ENCODE peak calls at places on chromosomes 16 and 17, in nine cellular contexts. One of them, this sample, is unnamed. For H3K4me1 and H3K27me3, the result is how much of the 10 kb centered on the place peaks cover.

GRCh38 chr16:87924937-87925670 is 11.2 kb downstream of the CA5A start:
- DNase-seq in ovary: no peak
- DNase-seq in CD8-positive, alpha-beta memory T cell: no peak
- DNase-seq in hepatocyte: no peak
- DNase-seq in HAP-1: no peak
- DNase-seq in thoracic aorta: no peak
- DNase-seq in CD4-positive, CD25-positive, alpha-beta regulatory T cell: no peak
- DNase-seq in ascending aorta: no peak
- DNase-seq in fibroblast of lung: no peak
- DNase-seq in this sample: no peak

GRCh38 chr16:11542069-11542775 is 44.5 kb downstream of the LITAF start:
- DNase-seq in ovary: no peak
- DNase-seq in CD8-positive, alpha-beta memory T cell: no peak
- DNase-seq in hepatocyte: no peak
- DNase-seq in HAP-1: no peak
- DNase-seq in thoracic aorta: no peak
- DNase-seq in CD4-positive, CD25-positive, alpha-beta regulatory T cell: no peak
- DNase-seq in ascending aorta: no peak
- DNase-seq in fibroblast of lung: no peak
- DNase-seq in this sample: no peak

GRCh38 chr17:33055171-33055611 is 63.5 kb downstream of the SPACA3 start:
- DNase-seq in ovary: no peak
- DNase-seq in CD8-positive, alpha-beta memory T cell: no peak
- DNase-seq in hepatocyte: no peak
- DNase-seq in HAP-1: no peak
- DNase-seq in thoracic aorta: no peak
- DNase-seq in CD4-positive, CD25-positive, alpha-beta regulatory T cell: no peak
- DNase-seq in ascending aorta: no peak
- DNase-seq in fibroblast of lung: peak
- DNase-seq in this sample: no peak

GRCh38 chr16:46748775-46749705 is 896 bp upstream of the MYLK3 start:
- DNase-seq in ovary: no peak
- DNase-seq in CD8-positive, alpha-beta memory T cell: no peak
- DNase-seq in hepatocyte: peak
- DNase-seq in HAP-1: no peak
- DNase-seq in thoracic aorta: no peak
- DNase-seq in CD4-positive, CD25-positive, alpha-beta regulatory T cell: no peak
- DNase-seq in ascending aorta: no peak
- DNase-seq in fibroblast of lung: no peak
- DNase-seq in this sample: no peak

GRCh38 chr17:67680445-67681224 is 37.1 kb upstream of the NOL11 start:
- DNase-seq in ovary: no peak
- DNase-seq in CD8-positive, alpha-beta memory T cell: no peak
- DNase-seq in hepatocyte: no peak
- DNase-seq in HAP-1: no peak
- DNase-seq in thoracic aorta: no peak
- DNase-seq in CD4-positive, CD25-positive, alpha-beta regulatory T cell: no peak
- DNase-seq in ascending aorta: no peak
- DNase-seq in fibroblast of lung: no peak
- DNase-seq in this sample: no peak

GRCh38 chr17:40536731-40537171 is 28.5 kb downstream of the CCR7 start:
- DNase-seq in ovary: peak
- DNase-seq in CD8-positive, alpha-beta memory T cell: no peak
- DNase-seq in hepatocyte: no peak
- DNase-seq in HAP-1: no peak
- DNase-seq in thoracic aorta: no peak
- DNase-seq in CD4-positive, CD25-positive, alpha-beta regulatory T cell: no peak
- DNase-seq in ascending aorta: no peak
- DNase-seq in fibroblast of lung: peak
- DNase-seq in this sample: peak

GRCh38 chr16:11597737-11598136 is 11.0 kb upstream of the LITAF start:
- DNase-seq in ovary: peak
- DNase-seq in CD8-positive, alpha-beta memory T cell: peak
- DNase-seq in hepatocyte: peak
- DNase-seq in HAP-1: no peak
- DNase-seq in thoracic aorta: no peak
- DNase-seq in CD4-positive, CD25-positive, alpha-beta regulatory T cell: no peak
- DNase-seq in ascending aorta: no peak
- DNase-seq in fibroblast of lung: no peak
- DNase-seq in this sample: no peak

GRCh38 chr16:86576591-86577313 is 1.6 kb upstream of the FOXL1 start:
- DNase-seq in ovary: no peak
- DNase-seq in CD8-positive, alpha-beta memory T cell: no peak
- DNase-seq in hepatocyte: no peak
- DNase-seq in HAP-1: no peak
- DNase-seq in thoracic aorta: no peak
- DNase-seq in CD4-positive, CD25-positive, alpha-beta regulatory T cell: no peak
- DNase-seq in ascending aorta: no peak
- DNase-seq in fibroblast of lung: peak
- DNase-seq in this sample: no peak

GRCh38 chr17:29156781-29157180 is 23.4 kb downstream of the MYO18A start:
- DNase-seq in ovary: no peak
- DNase-seq in CD8-positive, alpha-beta memory T cell: no peak
- DNase-seq in hepatocyte: peak
- DNase-seq in HAP-1: no peak
- DNase-seq in thoracic aorta: no peak
- DNase-seq in CD4-positive, CD25-positive, alpha-beta regulatory T cell: no peak
- DNase-seq in ascending aorta: no peak
- DNase-seq in fibroblast of lung: no peak
- DNase-seq in this sample: no peak

GRCh38 chr17:29155235-29155965 is 24.8 kb downstream of the MYO18A start:
- DNase-seq in ovary: no peak
- DNase-seq in CD8-positive, alpha-beta memory T cell: peak
- DNase-seq in hepatocyte: peak
- DNase-seq in HAP-1: no peak
- DNase-seq in thoracic aorta: no peak
- DNase-seq in CD4-positive, CD25-positive, alpha-beta regulatory T cell: peak
- DNase-seq in ascending aorta: no peak
- DNase-seq in fibroblast of lung: peak
- DNase-seq in this sample: peak

GRCh38 chr17:29155966-29156338 is 24.2 kb downstream of the MYO18A start:
- DNase-seq in ovary: no peak
- DNase-seq in CD8-positive, alpha-beta memory T cell: no peak
- DNase-seq in hepatocyte: no peak
- DNase-seq in HAP-1: no peak
- DNase-seq in thoracic aorta: no peak
- DNase-seq in CD4-positive, CD25-positive, alpha-beta regulatory T cell: no peak
- DNase-seq in ascending aorta: no peak
- DNase-seq in fibroblast of lung: peak
- DNase-seq in this sample: no peak

GRCh38 chr17:29157310-29157709 is 22.9 kb downstream of the MYO18A start:
- DNase-seq in ovary: no peak
- DNase-seq in CD8-positive, alpha-beta memory T cell: no peak
- DNase-seq in hepatocyte: no peak
- DNase-seq in HAP-1: no peak
- DNase-seq in thoracic aorta: no peak
- DNase-seq in CD4-positive, CD25-positive, alpha-beta regulatory T cell: no peak
- DNase-seq in ascending aorta: no peak
- DNase-seq in fibroblast of lung: no peak
- DNase-seq in this sample: no peak

DNA sequence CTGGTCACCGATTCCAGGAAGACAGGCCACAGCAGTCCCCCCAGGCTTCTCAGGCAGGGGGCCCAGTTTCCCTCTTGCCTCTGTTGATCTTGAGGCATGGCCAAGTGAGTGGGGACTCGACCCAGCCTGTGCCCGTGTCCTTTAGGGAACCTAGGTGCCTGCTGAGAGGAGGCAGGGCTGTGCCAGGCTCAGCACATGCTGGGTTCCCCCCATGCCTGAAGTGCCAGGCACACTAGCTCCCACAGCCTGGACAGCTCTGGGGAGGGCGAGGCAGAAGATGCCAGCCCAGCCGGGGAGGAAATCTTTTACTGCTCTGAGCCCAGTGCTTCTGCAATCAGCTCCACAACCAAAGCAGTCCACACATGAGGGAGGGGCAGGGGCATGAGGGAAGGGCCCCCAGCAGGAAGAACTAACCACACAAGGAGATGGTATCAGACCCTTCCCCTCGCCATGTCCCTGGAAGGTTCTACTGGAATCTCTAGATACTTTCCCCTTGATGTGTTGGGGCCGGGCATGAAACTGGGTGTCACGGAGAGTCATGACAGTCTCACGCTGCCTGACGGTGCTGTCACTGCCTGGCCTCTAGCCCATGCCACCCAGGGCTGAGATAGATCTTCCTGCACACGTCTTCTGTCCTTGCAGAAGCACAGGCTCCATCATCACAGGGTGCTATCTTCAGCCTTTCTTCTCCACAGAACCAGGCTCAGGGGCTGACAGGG is 25.5 kb downstream of the MYO18A start:
- DNase-seq in ovary: no peak
- DNase-seq in CD8-positive, alpha-beta memory T cell: no peak
- DNase-seq in hepatocyte: no peak
- DNase-seq in HAP-1: no peak
- DNase-seq in thoracic aorta: no peak
- DNase-seq in CD4-positive, CD25-positive, alpha-beta regulatory T cell: no peak
- DNase-seq in ascending aorta: no peak
- DNase-seq in fibroblast of lung: no peak
- DNase-seq in this sample: no peak
- H3K4me1 ChIP-seq in ovary: under half
- H3K4me1 ChIP-seq in CD8-positive, alpha-beta memory T cell: under half
- H3K4me1 ChIP-seq in hepatocyte: half or more
- H3K4me1 ChIP-seq in HAP-1: under half
- H3K4me1 ChIP-seq in thoracic aorta: half or more
- H3K4me1 ChIP-seq in CD4-positive, CD25-positive, alpha-beta regulatory T cell: under half
- H3K4me1 ChIP-seq in ascending aorta: under half
- H3K4me1 ChIP-seq in fibroblast of lung: under half
- H3K4me1 ChIP-seq in this sample: under half

DNA sequence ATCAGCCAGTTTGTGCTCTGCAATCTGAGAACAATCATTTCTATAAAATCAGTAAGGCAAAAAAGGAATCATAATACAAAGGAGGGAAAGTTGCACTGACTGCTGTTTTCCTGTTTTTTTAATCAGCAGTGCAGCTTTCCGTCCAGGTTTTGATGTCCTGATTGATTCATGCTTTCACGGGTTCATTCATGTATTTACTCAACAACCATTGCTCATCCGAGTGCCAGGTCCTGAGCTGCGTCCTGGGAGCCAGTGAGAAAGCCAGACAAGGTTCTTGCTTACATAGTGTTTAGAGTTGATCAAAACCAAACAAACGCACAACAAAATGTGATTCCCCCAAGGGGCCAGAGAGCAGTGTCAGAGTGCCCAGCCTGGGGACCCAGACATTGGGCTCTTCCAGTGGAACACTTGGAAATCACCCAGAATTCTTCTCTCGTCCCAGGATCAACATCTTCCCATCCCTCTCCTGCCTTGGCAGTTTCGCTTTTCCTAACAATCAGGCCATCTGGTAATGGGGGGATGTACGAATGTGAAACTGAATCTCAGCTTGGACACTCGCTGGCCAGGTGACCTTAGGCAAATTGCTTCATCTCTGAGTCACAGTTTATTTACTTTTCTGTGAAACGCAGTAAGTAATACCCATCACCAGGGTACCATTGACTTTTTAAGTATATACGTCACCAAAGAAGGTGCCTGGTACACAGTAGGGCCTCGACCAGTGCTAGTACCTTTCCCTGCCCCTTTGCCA is 13.3 kb upstream of the C1QL1 start:
- DNase-seq in ovary: no peak
- DNase-seq in CD8-positive, alpha-beta memory T cell: no peak
- DNase-seq in hepatocyte: peak
- DNase-seq in HAP-1: no peak
- DNase-seq in thoracic aorta: no peak
- DNase-seq in CD4-positive, CD25-positive, alpha-beta regulatory T cell: no peak
- DNase-seq in ascending aorta: no peak
- DNase-seq in fibroblast of lung: peak
- DNase-seq in this sample: peak
- H3K27me3 ChIP-seq in ovary: under half
- H3K27me3 ChIP-seq in CD8-positive, alpha-beta memory T cell: under half
- H3K27me3 ChIP-seq in hepatocyte: under half
- H3K27me3 ChIP-seq in HAP-1: under half
- H3K27me3 ChIP-seq in thoracic aorta: under half
- H3K27me3 ChIP-seq in CD4-positive, CD25-positive, alpha-beta regulatory T cell: under half
- H3K27me3 ChIP-seq in ascending aorta: under half
- H3K27me3 ChIP-seq in fibroblast of lung: under half
- H3K27me3 ChIP-seq in this sample: under half

GRCh38 chr17:82330322-82331239 is 3.0 kb downstream of the SECTM1 start:
- DNase-seq in ovary: peak
- DNase-seq in CD8-positive, alpha-beta memory T cell: no peak
- DNase-seq in hepatocyte: peak
- DNase-seq in HAP-1: peak
- DNase-seq in thoracic aorta: no peak
- DNase-seq in CD4-positive, CD25-positive, alpha-beta regulatory T cell: no peak
- DNase-seq in ascending aorta: no peak
- DNase-seq in fibroblast of lung: peak
- DNase-seq in this sample: no peak

GRCh38 chr17:82329683-82330321 is 3.8 kb downstream of the SECTM1 start:
- DNase-seq in ovary: no peak
- DNase-seq in CD8-positive, alpha-beta memory T cell: peak
- DNase-seq in hepatocyte: no peak
- DNase-seq in HAP-1: no peak
- DNase-seq in thoracic aorta: no peak
- DNase-seq in CD4-positive, CD25-positive, alpha-beta regulatory T cell: no peak
- DNase-seq in ascending aorta: no peak
- DNase-seq in fibroblast of lung: no peak
- DNase-seq in this sample: no peak

GRCh38 chr17:82328141-82328993 is 5.2 kb downstream of the SECTM1 start:
- DNase-seq in ovary: no peak
- DNase-seq in CD8-positive, alpha-beta memory T cell: peak
- DNase-seq in hepatocyte: peak
- DNase-seq in HAP-1: no peak
- DNase-seq in thoracic aorta: no peak
- DNase-seq in CD4-positive, CD25-positive, alpha-beta regulatory T cell: no peak
- DNase-seq in ascending aorta: no peak
- DNase-seq in fibroblast of lung: no peak
- DNase-seq in this sample: no peak

GRCh38 chr17:82327757-82328140 is 5.8 kb downstream of the SECTM1 start:
- DNase-seq in ovary: no peak
- DNase-seq in CD8-positive, alpha-beta memory T cell: no peak
- DNase-seq in hepatocyte: no peak
- DNase-seq in HAP-1: no peak
- DNase-seq in thoracic aorta: no peak
- DNase-seq in CD4-positive, CD25-positive, alpha-beta regulatory T cell: no peak
- DNase-seq in ascending aorta: no peak
- DNase-seq in fibroblast of lung: no peak
- DNase-seq in this sample: no peak

DNA sequence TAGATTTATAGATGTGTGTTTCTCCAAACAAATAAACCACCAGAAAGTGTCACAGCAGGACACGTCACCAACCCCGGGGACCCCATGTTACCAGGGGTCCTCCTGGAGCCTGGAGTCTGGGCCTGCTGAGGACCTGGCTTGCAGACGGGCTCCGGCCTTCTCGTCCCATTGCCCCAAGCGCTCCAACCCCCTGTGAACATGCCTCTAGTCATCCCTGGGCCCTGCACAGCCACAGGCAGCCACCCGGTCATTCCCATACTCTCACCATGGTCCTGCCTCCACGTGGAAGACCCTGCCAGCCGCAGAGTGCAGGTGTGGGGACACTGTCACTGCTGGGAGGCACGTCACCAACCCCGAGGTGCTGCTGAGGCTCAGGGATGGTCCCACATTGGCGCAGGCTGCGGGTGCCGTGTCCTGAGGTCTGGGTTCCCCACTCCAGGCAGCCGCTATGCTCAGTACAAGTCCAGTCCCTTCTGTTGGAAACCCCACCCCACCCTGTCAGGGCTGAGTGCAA is 4.5 kb downstream of the SECTM1 start:
- DNase-seq in ovary: no peak
- DNase-seq in CD8-positive, alpha-beta memory T cell: no peak
- DNase-seq in hepatocyte: no peak
- DNase-seq in HAP-1: no peak
- DNase-seq in thoracic aorta: no peak
- DNase-seq in CD4-positive, CD25-positive, alpha-beta regulatory T cell: no peak
- DNase-seq in ascending aorta: no peak
- DNase-seq in fibroblast of lung: no peak
- DNase-seq in this sample: no peak
- H3K4me1 ChIP-seq in ovary: under half
- H3K4me1 ChIP-seq in CD8-positive, alpha-beta memory T cell: under half
- H3K4me1 ChIP-seq in hepatocyte: half or more
- H3K4me1 ChIP-seq in HAP-1: under half
- H3K4me1 ChIP-seq in thoracic aorta: under half
- H3K4me1 ChIP-seq in CD4-positive, CD25-positive, alpha-beta regulatory T cell: under half
- H3K4me1 ChIP-seq in ascending aorta: under half
- H3K4me1 ChIP-seq in fibroblast of lung: under half
- H3K4me1 ChIP-seq in this sample: under half

DNA sequence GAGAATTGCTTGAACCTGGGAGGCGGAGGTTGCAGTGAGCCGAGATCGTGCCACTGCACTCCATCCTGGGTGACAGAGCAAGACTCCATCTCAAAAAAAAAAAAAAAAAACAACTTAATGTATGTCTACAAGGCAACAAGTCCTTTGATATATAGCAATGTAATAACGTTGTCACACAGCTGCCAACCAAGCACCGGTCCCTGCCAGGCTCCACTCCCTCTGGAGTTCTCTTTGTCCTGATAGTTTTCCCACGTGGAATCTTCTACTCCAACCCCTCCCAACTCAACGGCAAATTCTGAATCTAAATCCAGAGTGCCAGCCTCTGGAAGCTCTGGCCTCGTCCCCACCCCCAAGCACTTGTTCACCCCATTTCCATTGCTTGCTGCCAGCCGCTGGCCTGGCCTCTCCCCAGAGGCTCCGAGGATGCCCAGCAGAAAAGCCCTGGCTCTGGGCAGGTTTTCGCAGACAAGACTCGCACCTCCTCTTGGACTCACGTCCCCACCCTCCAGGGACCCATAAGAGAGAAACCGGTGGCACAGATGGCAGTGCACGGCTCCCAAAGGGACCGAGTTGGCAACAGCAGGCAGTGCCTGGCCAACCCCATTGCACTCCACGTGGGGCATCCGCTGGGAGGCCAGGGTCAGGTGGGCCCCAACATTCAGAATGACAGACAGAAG is 15.9 kb upstream of the CBX2 start:
- DNase-seq in ovary: no peak
- DNase-seq in CD8-positive, alpha-beta memory T cell: no peak
- DNase-seq in hepatocyte: no peak
- DNase-seq in HAP-1: no peak
- DNase-seq in thoracic aorta: no peak
- DNase-seq in CD4-positive, CD25-positive, alpha-beta regulatory T cell: no peak
- DNase-seq in ascending aorta: no peak
- DNase-seq in fibroblast of lung: no peak
- DNase-seq in this sample: no peak
- H3K27me3 ChIP-seq in ovary: under half
- H3K27me3 ChIP-seq in CD8-positive, alpha-beta memory T cell: under half
- H3K27me3 ChIP-seq in hepatocyte: under half
- H3K27me3 ChIP-seq in HAP-1: under half
- H3K27me3 ChIP-seq in thoracic aorta: under half
- H3K27me3 ChIP-seq in CD4-positive, CD25-positive, alpha-beta regulatory T cell: under half
- H3K27me3 ChIP-seq in ascending aorta: under half
- H3K27me3 ChIP-seq in fibroblast of lung: under half
- H3K27me3 ChIP-seq in this sample: under half

This sample was measured in adrenal gland.